ENCODE peak calls at places on chromosome 14, in six cellular contexts. P is neuronal stem cell; I is hypothalamus; O is CD8-positive, alpha-beta T cell; F is activated CD4-positive, alpha-beta T cell treated with anti-CD3 and anti-CD28 coated beads for 36 hours; S is NCI-H748 treated with DMSO at 0.1 percent for 48 hours. V is an unnamed sample.

GRCh38 chr14:26163761-26164160 is 434.1 kb downstream of the NOVA1 start:
- DNase-seq in I (no peak), S (peak), O (no peak), F (no peak), P (no peak), V (no peak)

GRCh38 chr14:68284834-68285233 is 465.3 kb downstream of the RAD51B start:
- DNase-seq in P (no peak), S (no peak), F (no peak), O (no peak), I (no peak), V (no peak)

GRCh38 chr14:55333785-55334485 is 62.7 kb downstream of the FBXO34 start:
- DNase-seq in F (no peak), S (no peak), O (no peak), I (no peak), P (no peak), V (no peak)

GRCh38 chr14:28196878-28197277 is 569.7 kb upstream of the FOXG1 start:
- DNase-seq in I (no peak), F (no peak), S (no peak), P (no peak), O (no peak), V (no peak)

GRCh38 chr14:96783306-96784224 is 13.6 kb upstream of the VRK1 start:
- DNase-seq in O (no peak), I (no peak), F (no peak), P (no peak), S (no peak), V (no peak)

GRCh38 chr14:71834308-71835204 is 97.7 kb upstream of the RGS6 start:
- DNase-seq in S (no peak), P (no peak), I (no peak), O (no peak), F (no peak), V (no peak)

GRCh38 chr14:58104808-58105207 is 47.2 kb downstream of the ARMH4 start:
- DNase-seq in P (no peak), S (no peak), O (no peak), I (no peak), F (no peak), V (no peak)

GRCh38 chr14:88553886-88554457 is 835 bp downstream of the PTPN21 start:
- DNase-seq in O (no peak), F (peak), S (peak), P (no peak), I (no peak), V (no peak)

GRCh38 chr14:99605299-99605961 is 1.4 kb upstream of the CCDC85C start:
- DNase-seq in P (no peak), F (peak), O (peak), S (peak), I (no peak), V (peak)

GRCh38 chr14:39113685-39114072 is 444 bp upstream of the GEMIN2 start:
- DNase-seq in F (no peak), P (no peak), O (no peak), S (no peak), I (no peak), V (no peak)

GRCh38 chr14:66662374-66662773 is 154.4 kb downstream of the GPHN start:
- DNase-seq in P (no peak), O (no peak), F (peak), I (no peak), S (no peak), V (no peak)

GRCh38 chr14:96662116-96662901 is 134.9 kb upstream of the VRK1 start:
- DNase-seq in F (no peak), P (no peak), O (no peak), S (peak), I (no peak), V (no peak)

GRCh38 chr14:79580414-79580813 is 630.9 kb downstream of the DIO2 start:
- DNase-seq in P (no peak), F (no peak), O (no peak), I (no peak), S (no peak), V (no peak)

GRCh38 chr14:52338282-52338681 is 24.2 kb downstream of the PTGER2 start:
- DNase-seq in O (no peak), I (no peak), S (no peak), F (no peak), P (no peak), V (no peak)

GRCh38 chr14:100784523-100785337 is 41.2 kb upstream of the MEG3 start:
- DNase-seq in S (no peak), I (no peak), F (no peak), P (no peak), O (no peak), V (no peak)

GRCh38 chr14:57736391-57736790 is 129.5 kb downstream of the SLC35F4 start:
- DNase-seq in P (no peak), O (no peak), S (no peak), I (no peak), F (no peak), V (no peak)

GRCh38 chr14:70045715-70046535 is 142.8 kb downstream of the SLC8A3 start:
- DNase-seq in S (peak), P (peak), I (peak), F (peak), O (no peak), V (no peak)

GRCh38 chr14:96797943-96798349 is 764 bp downstream of the VRK1 start:
- DNase-seq in O (peak), F (no peak), S (peak), P (peak), I (no peak), V (peak)

GRCh38 chr14:62988967-62989366 is 56.3 kb downstream of the KCNH5 start:
- DNase-seq in P (no peak), I (no peak), O (no peak), S (no peak), F (no peak), V (no peak)

GRCh38 chr14:69263364-69263763 is 3.4 kb downstream of the GALNT16 start:
- DNase-seq in S (no peak), I (peak), F (no peak), P (no peak), O (no peak), V (no peak)

GRCh38 chr14:81946808-81947798 is 413.4 kb upstream of the SEL1L start:
- DNase-seq in I (no peak), F (no peak), S (peak), P (no peak), O (no peak), V (no peak)

GRCh38 chr14:51157012-51157411 is 62.1 kb upstream of the TRIM9 start:
- DNase-seq in O (no peak), F (no peak), P (no peak), I (no peak), S (peak), V (no peak)

GRCh38 chr14:30608533-30609006 is 13.5 kb upstream of the SCFD1 start:
- DNase-seq in I (no peak), P (no peak), F (no peak), S (no peak), O (no peak), V (no peak)

GRCh38 chr14:97025722-97026121 is 228.5 kb downstream of the VRK1 start:
- DNase-seq in P (no peak), O (no peak), F (no peak), S (no peak), I (no peak), V (no peak)

GRCh38 chr14:75579882-75580281 is 1.5 kb downstream of the FLVCR2 start:
- DNase-seq in F (no peak), O (no peak), S (no peak), I (no peak), P (no peak), V (no peak)

GRCh38 chr14:28468191-28469151 is 298.1 kb upstream of the FOXG1 start:
- DNase-seq in S (no peak), P (no peak), O (no peak), F (no peak), I (no peak), V (no peak)

GRCh38 chr14:42316746-42317145 is 710.1 kb downstream of the LRFN5 start:
- DNase-seq in P (no peak), S (no peak), F (no peak), I (no peak), O (no peak), V (no peak)

GRCh38 chr14:95255013-95255412 is 64.7 kb downstream of the CLMN start:
- DNase-seq in F (no peak), O (no peak), I (no peak), S (no peak), P (no peak), V (no peak)

GRCh38 chr14:68952544-68953535 is 26.3 kb downstream of the ACTN1 start:
- DNase-seq in S (no peak), P (no peak), O (no peak), F (peak), I (no peak), V (no peak)

V was measured in activated gamma-delta T cell treated with anti-CD3 and anti-CD28 coated beads, Interleukin-2, amount 50 U/mL, for 16 hours.